ENCODE peak calls at places on chromosomes 16 and 17, in five cellular contexts. K is neuronal stem cell, O is cardiac muscle cell, B is frontal cortex, N is bronchial epithelial cell. Z is an unnamed sample.

GRCh38 chr17:40958086-40958953 is 8.4 kb downstream of the KRT39 start:
- DNase-seq in K (no peak), O (no peak), B (no peak), N (peak; percentile 86), Z (no peak)

GRCh38 chr17:81422776-81423697 is 27.8 kb downstream of the BAHCC1 start:
- DNase-seq in K (no peak), O (peak; percentile 96), B (no peak), N (peak; percentile 87), Z (peak; percentile 54)

GRCh38 chr17:76562734-76563148 is 22.9 kb downstream of the PRCD start:
- DNase-seq in K (no peak), O (peak; percentile 91), B (no peak), N (peak; percentile 57), Z (peak; percentile 59)

GRCh38 chr16:53968454-53968853 is 264.5 kb downstream of the FTO start:
- DNase-seq in K (no peak), O (no peak), B (no peak), N (peak; percentile 50), Z (no peak)

GRCh38 chr17:38922538-38923291 is 2.7 kb upstream of the LASP1NB start:
- DNase-seq in K (peak; percentile 48), O (peak; percentile 90), B (no peak), N (peak; percentile 29), Z (peak; percentile 78)

GRCh38 chr16:12079411-12079965 is 103.0 kb downstream of the SNX29 start:
- DNase-seq in K (no peak), O (no peak), B (no peak), N (no peak), Z (no peak)

GRCh38 chr16:15493416-15494181 is 59.2 kb downstream of the BMERB1 start:
- DNase-seq in K (no peak), O (no peak), B (no peak), N (no peak), Z (no peak)

GRCh38 chr17:40482722-40483121 is 18.7 kb downstream of the TNS4 start:
- DNase-seq in K (no peak), O (no peak), B (no peak), N (peak; percentile 61), Z (no peak)

GRCh38 chr17:11909348-11909747 is 87.9 kb downstream of the ZNF18 start:
- DNase-seq in K (no peak), O (no peak), B (no peak), N (no peak), Z (no peak)

GRCh38 chr16:85712841-85713240 is 24.1 kb upstream of the GINS2 start:
- DNase-seq in K (no peak), O (no peak), B (no peak), N (no peak), Z (no peak)

GRCh38 chr17:81984773-81985410 is 7.5 kb downstream of the ASPSCR1 start:
- DNase-seq in K (no peak), O (no peak), B (no peak), N (no peak), Z (no peak)

Z was measured in testis.